ENCODE peak calls at places on chromosomes 11 and 22, in four cellular contexts. One of them, this sample, is unnamed.

GRCh38 chr11:128422576-128423370 is 164.6 kb downstream of the ETS1 start:
- DNase-seq in GOT3: no peak
- DNase-seq in cerebellum: no peak
- DNase-seq in effector CD4-positive, alpha-beta T cell: peak
- DNase-seq in this sample: peak

GRCh38 chr11:104402812-104403521 is 239.0 kb upstream of the PDGFD start:
- DNase-seq in effector CD4-positive, alpha-beta T cell: no peak
- DNase-seq in cerebellum: no peak
- DNase-seq in GOT3: no peak
- DNase-seq in this sample: no peak

GRCh38 chr11:38315151-38315550 is 1717.1 kb upstream of the RAG2 start:
- DNase-seq in GOT3: no peak
- DNase-seq in effector CD4-positive, alpha-beta T cell: no peak
- DNase-seq in cerebellum: no peak
- DNase-seq in this sample: no peak

GRCh38 chr22:43477151-43477725 is 65.4 kb downstream of the MPPED1 start:
- DNase-seq in cerebellum: no peak
- DNase-seq in GOT3: no peak
- DNase-seq in effector CD4-positive, alpha-beta T cell: no peak
- DNase-seq in this sample: no peak

GRCh38 chr11:34263462-34264186 is 94.2 kb downstream of the ABTB2 start:
- DNase-seq in effector CD4-positive, alpha-beta T cell: no peak
- DNase-seq in cerebellum: no peak
- DNase-seq in GOT3: peak
- DNase-seq in this sample: no peak

GRCh38 chr22:42915980-42916765 is 59.1 kb upstream of the ARFGAP3 start:
- DNase-seq in effector CD4-positive, alpha-beta T cell: no peak
- DNase-seq in cerebellum: no peak
- DNase-seq in GOT3: no peak
- DNase-seq in this sample: no peak

GRCh38 chr22:39985383-39986045 is 9.2 kb upstream of the FAM83F start:
- DNase-seq in effector CD4-positive, alpha-beta T cell: no peak
- DNase-seq in cerebellum: no peak
- DNase-seq in GOT3: no peak
- DNase-seq in this sample: no peak

GRCh38 chr22:44797181-44797720 is 44.9 kb downstream of the ARHGAP8 start:
- DNase-seq in GOT3: no peak
- DNase-seq in effector CD4-positive, alpha-beta T cell: no peak
- DNase-seq in cerebellum: no peak
- DNase-seq in this sample: no peak

GRCh38 chr11:48051217-48051848 is 71.0 kb downstream of the PTPRJ start:
- DNase-seq in GOT3: no peak
- DNase-seq in cerebellum: no peak
- DNase-seq in effector CD4-positive, alpha-beta T cell: no peak
- DNase-seq in this sample: no peak

GRCh38 chr11:9577032-9577431 is 3.6 kb downstream of the WEE1 start:
- DNase-seq in cerebellum: no peak
- DNase-seq in GOT3: no peak
- DNase-seq in effector CD4-positive, alpha-beta T cell: no peak
- DNase-seq in this sample: no peak

GRCh38 chr11:109173504-109173903 is 248.5 kb upstream of the C11orf87 start:
- DNase-seq in effector CD4-positive, alpha-beta T cell: no peak
- DNase-seq in cerebellum: no peak
- DNase-seq in GOT3: no peak
- DNase-seq in this sample: no peak

GRCh38 chr11:100827934-100828661 is 141.0 kb downstream of the ARHGAP42 start:
- DNase-seq in effector CD4-positive, alpha-beta T cell: no peak
- DNase-seq in cerebellum: no peak
- DNase-seq in GOT3: no peak
- DNase-seq in this sample: no peak

GRCh38 chr11:44607987-44608386 is 42.5 kb downstream of the CD82 start:
- DNase-seq in effector CD4-positive, alpha-beta T cell: no peak
- DNase-seq in cerebellum: no peak
- DNase-seq in GOT3: no peak
- DNase-seq in this sample: no peak

GRCh38 chr11:121615506-121615905 is 162.7 kb upstream of the SORL1-AS1 start:
- DNase-seq in GOT3: no peak
- DNase-seq in effector CD4-positive, alpha-beta T cell: no peak
- DNase-seq in cerebellum: no peak
- DNase-seq in this sample: no peak

GRCh38 chr22:25795437-25795836 is 53.4 kb downstream of the MYO18B start:
- DNase-seq in cerebellum: no peak
- DNase-seq in effector CD4-positive, alpha-beta T cell: no peak
- DNase-seq in GOT3: no peak
- DNase-seq in this sample: no peak

This sample was measured in effector memory CD8-positive, alpha-beta T cell.